ENCODE peak calls at places on chromosomes 4 and X, in eight cellular contexts. One of them, this sample, is unnamed.
A peak's percentile ranks its signal among the peaks of the same experiment; 100 is the strongest.

GRCh38 chr4:36053931-36054330 is 190.4 kb downstream of the ARAP2 start:
- DNase-seq in adrenal gland: no peak
- DNase-seq in tibial nerve: no peak
- DNase-seq in fibroblast of lung: peak; percentile 95
- DNase-seq in psoas muscle: no peak
- DNase-seq in PC-9: no peak
- DNase-seq in HFF-Myc: no peak
- DNase-seq in neural crest cell: no peak
- DNase-seq in this sample: no peak

GRCh38 chrX:112083624-112084326 is 1.2 kb upstream of the TRPC5 start:
- DNase-seq in adrenal gland: no peak
- DNase-seq in tibial nerve: no peak
- DNase-seq in fibroblast of lung: no peak
- DNase-seq in psoas muscle: no peak
- DNase-seq in PC-9: no peak
- DNase-seq in HFF-Myc: no peak
- DNase-seq in neural crest cell: no peak
- DNase-seq in this sample: no peak

GRCh38 chr4:86556791-86557415 is 37.2 kb upstream of the PTPN13 start:
- DNase-seq in adrenal gland: no peak
- DNase-seq in tibial nerve: no peak
- DNase-seq in fibroblast of lung: peak; percentile 36
- DNase-seq in psoas muscle: no peak
- DNase-seq in PC-9: no peak
- DNase-seq in HFF-Myc: no peak
- DNase-seq in neural crest cell: no peak
- DNase-seq in this sample: no peak

GRCh38 chrX:119226431-119226830 is 9.7 kb upstream of the PGRMC1 start:
- DNase-seq in adrenal gland: no peak
- DNase-seq in tibial nerve: no peak
- DNase-seq in fibroblast of lung: no peak
- DNase-seq in psoas muscle: no peak
- DNase-seq in PC-9: no peak
- DNase-seq in HFF-Myc: no peak
- DNase-seq in neural crest cell: no peak
- DNase-seq in this sample: no peak

GRCh38 chr4:106985830-106986229 is 50.3 kb downstream of the DKK2 start:
- DNase-seq in adrenal gland: no peak
- DNase-seq in tibial nerve: no peak
- DNase-seq in fibroblast of lung: peak; percentile 6
- DNase-seq in psoas muscle: no peak
- DNase-seq in PC-9: no peak
- DNase-seq in HFF-Myc: no peak
- DNase-seq in neural crest cell: no peak
- DNase-seq in this sample: no peak

GRCh38 chrX:112851806-112852205 is 11.2 kb upstream of the AMOT start:
- DNase-seq in adrenal gland: no peak
- DNase-seq in tibial nerve: peak; percentile 8
- DNase-seq in fibroblast of lung: peak; percentile 70
- DNase-seq in psoas muscle: no peak
- DNase-seq in PC-9: peak; percentile 45
- DNase-seq in HFF-Myc: no peak
- DNase-seq in neural crest cell: no peak
- DNase-seq in this sample: peak; percentile 48

GRCh38 chr4:76087007-76087769 is 12.7 kb downstream of the ART3 start:
- DNase-seq in adrenal gland: peak; percentile 77
- DNase-seq in tibial nerve: peak; percentile 39
- DNase-seq in fibroblast of lung: peak; percentile 52
- DNase-seq in psoas muscle: peak; percentile 58
- DNase-seq in PC-9: peak; percentile 35
- DNase-seq in HFF-Myc: peak; percentile 42
- DNase-seq in neural crest cell: peak; percentile 56
- DNase-seq in this sample: peak; percentile 66

GRCh38 chrX:8879750-8880149 is 78.6 kb upstream of the FAM9A start:
- DNase-seq in adrenal gland: peak; percentile 24
- DNase-seq in tibial nerve: peak; percentile 4
- DNase-seq in fibroblast of lung: no peak
- DNase-seq in psoas muscle: no peak
- DNase-seq in PC-9: peak; percentile 24
- DNase-seq in HFF-Myc: no peak
- DNase-seq in neural crest cell: peak; percentile 5
- DNase-seq in this sample: peak; percentile 14

GRCh38 chrX:144896323-144896722 is 351.0 kb upstream of the SPANXN1 start:
- DNase-seq in adrenal gland: no peak
- DNase-seq in tibial nerve: no peak
- DNase-seq in fibroblast of lung: no peak
- DNase-seq in psoas muscle: no peak
- DNase-seq in PC-9: no peak
- DNase-seq in HFF-Myc: no peak
- DNase-seq in neural crest cell: no peak
- DNase-seq in this sample: no peak

GRCh38 chr4:17787315-17787714 is 5.9 kb upstream of the FAM184B start:
- DNase-seq in adrenal gland: no peak
- DNase-seq in tibial nerve: no peak
- DNase-seq in fibroblast of lung: peak; percentile 67
- DNase-seq in psoas muscle: no peak
- DNase-seq in PC-9: no peak
- DNase-seq in HFF-Myc: no peak
- DNase-seq in neural crest cell: no peak
- DNase-seq in this sample: no peak

GRCh38 chr4:150570862-150571261 is 11.1 kb upstream of the MAB21L2 start:
- DNase-seq in adrenal gland: no peak
- DNase-seq in tibial nerve: no peak
- DNase-seq in fibroblast of lung: no peak
- DNase-seq in psoas muscle: no peak
- DNase-seq in PC-9: no peak
- DNase-seq in HFF-Myc: no peak
- DNase-seq in neural crest cell: no peak
- DNase-seq in this sample: no peak

GRCh38 chr4:84324850-84325249 is 174.2 kb downstream of the NKX6-1 start:
- DNase-seq in adrenal gland: no peak
- DNase-seq in tibial nerve: no peak
- DNase-seq in fibroblast of lung: peak; percentile 65
- DNase-seq in psoas muscle: no peak
- DNase-seq in PC-9: no peak
- DNase-seq in HFF-Myc: no peak
- DNase-seq in neural crest cell: peak; percentile 5
- DNase-seq in this sample: no peak

GRCh38 chr4:146329042-146329716 is 114.8 kb downstream of the REELD1 start:
- DNase-seq in adrenal gland: no peak
- DNase-seq in tibial nerve: no peak
- DNase-seq in fibroblast of lung: peak; percentile 90
- DNase-seq in psoas muscle: no peak
- DNase-seq in PC-9: no peak
- DNase-seq in HFF-Myc: no peak
- DNase-seq in neural crest cell: no peak
- DNase-seq in this sample: no peak

GRCh38 chr4:30789219-30789671 is 69.1 kb downstream of the PCDH7 start:
- DNase-seq in adrenal gland: no peak
- DNase-seq in tibial nerve: no peak
- DNase-seq in fibroblast of lung: no peak
- DNase-seq in psoas muscle: no peak
- DNase-seq in PC-9: peak; percentile 15
- DNase-seq in HFF-Myc: no peak
- DNase-seq in neural crest cell: no peak
- DNase-seq in this sample: no peak

GRCh38 chr4:70515342-70516245 is 2.8 kb upstream of the AMTN start:
- DNase-seq in adrenal gland: no peak
- DNase-seq in tibial nerve: no peak
- DNase-seq in fibroblast of lung: peak; percentile 61
- DNase-seq in psoas muscle: no peak
- DNase-seq in PC-9: no peak
- DNase-seq in HFF-Myc: no peak
- DNase-seq in neural crest cell: no peak
- DNase-seq in this sample: no peak

GRCh38 chr4:19832388-19832787 is 419.3 kb upstream of the SLIT2 start:
- DNase-seq in adrenal gland: no peak
- DNase-seq in tibial nerve: no peak
- DNase-seq in fibroblast of lung: peak; percentile 47
- DNase-seq in psoas muscle: no peak
- DNase-seq in PC-9: no peak
- DNase-seq in HFF-Myc: no peak
- DNase-seq in neural crest cell: no peak
- DNase-seq in this sample: no peak

GRCh38 chr4:139876328-139876941 is 210.8 kb downstream of the MGST2 start:
- DNase-seq in adrenal gland: no peak
- DNase-seq in tibial nerve: no peak
- DNase-seq in fibroblast of lung: no peak
- DNase-seq in psoas muscle: no peak
- DNase-seq in PC-9: no peak
- DNase-seq in HFF-Myc: no peak
- DNase-seq in neural crest cell: no peak
- DNase-seq in this sample: no peak

GRCh38 chrX:136405126-136405525 is 82.6 kb upstream of the BRS3 start:
- DNase-seq in adrenal gland: no peak
- DNase-seq in tibial nerve: no peak
- DNase-seq in fibroblast of lung: no peak
- DNase-seq in psoas muscle: no peak
- DNase-seq in PC-9: no peak
- DNase-seq in HFF-Myc: no peak
- DNase-seq in neural crest cell: no peak
- DNase-seq in this sample: no peak

GRCh38 chr4:102759835-102760644 is 728 bp downstream of the MANBA start:
- DNase-seq in adrenal gland: no peak
- DNase-seq in tibial nerve: peak; percentile 41
- DNase-seq in fibroblast of lung: peak; percentile 59
- DNase-seq in psoas muscle: no peak
- DNase-seq in PC-9: peak; percentile 1
- DNase-seq in HFF-Myc: no peak
- DNase-seq in neural crest cell: no peak
- DNase-seq in this sample: peak; percentile 14

GRCh38 chrX:115058276-115058675 is 40.9 kb upstream of the IL13RA2 start:
- DNase-seq in adrenal gland: no peak
- DNase-seq in tibial nerve: no peak
- DNase-seq in fibroblast of lung: peak; percentile 88
- DNase-seq in psoas muscle: no peak
- DNase-seq in PC-9: no peak
- DNase-seq in HFF-Myc: peak; percentile 77
- DNase-seq in neural crest cell: no peak
- DNase-seq in this sample: no peak

GRCh38 chr4:92099851-92100250 is 203.9 kb upstream of the GRID2 start:
- DNase-seq in adrenal gland: no peak
- DNase-seq in tibial nerve: no peak
- DNase-seq in fibroblast of lung: no peak
- DNase-seq in psoas muscle: no peak
- DNase-seq in PC-9: no peak
- DNase-seq in HFF-Myc: no peak
- DNase-seq in neural crest cell: no peak
- DNase-seq in this sample: no peak

GRCh38 chr4:15702941-15703403 is at the start of gene BST1:
- DNase-seq in adrenal gland: peak; percentile 57
- DNase-seq in tibial nerve: peak; percentile 60
- DNase-seq in fibroblast of lung: peak; percentile 70
- DNase-seq in psoas muscle: peak; percentile 77
- DNase-seq in PC-9: no peak
- DNase-seq in HFF-Myc: no peak
- DNase-seq in neural crest cell: no peak
- DNase-seq in this sample: peak; percentile 53

GRCh38 chr4:110170861-110171260 is 27.6 kb downstream of the ELOVL6 start:
- DNase-seq in adrenal gland: no peak
- DNase-seq in tibial nerve: no peak
- DNase-seq in fibroblast of lung: no peak
- DNase-seq in psoas muscle: no peak
- DNase-seq in PC-9: no peak
- DNase-seq in HFF-Myc: no peak
- DNase-seq in neural crest cell: no peak
- DNase-seq in this sample: no peak

GRCh38 chrX:71671043-71671829 is 3.9 kb downstream of the LOC101059915 start:
- DNase-seq in adrenal gland: no peak
- DNase-seq in tibial nerve: no peak
- DNase-seq in fibroblast of lung: no peak
- DNase-seq in psoas muscle: no peak
- DNase-seq in PC-9: no peak
- DNase-seq in HFF-Myc: no peak
- DNase-seq in neural crest cell: no peak
- DNase-seq in this sample: no peak

GRCh38 chr4:48379587-48380140 is 38.3 kb downstream of the SLAIN2 start:
- DNase-seq in adrenal gland: no peak
- DNase-seq in tibial nerve: no peak
- DNase-seq in fibroblast of lung: no peak
- DNase-seq in psoas muscle: no peak
- DNase-seq in PC-9: no peak
- DNase-seq in HFF-Myc: no peak
- DNase-seq in neural crest cell: no peak
- DNase-seq in this sample: no peak

GRCh38 chrX:255923-256331 is 25.3 kb upstream of the PLCXD1 start:
- DNase-seq in adrenal gland: no peak
- DNase-seq in tibial nerve: no peak
- DNase-seq in fibroblast of lung: no peak
- DNase-seq in psoas muscle: peak; percentile 36
- DNase-seq in PC-9: no peak
- DNase-seq in HFF-Myc: no peak
- DNase-seq in neural crest cell: no peak
- DNase-seq in this sample: no peak
- TF ChIP-seq CTCF in adrenal gland: no peak
- TF ChIP-seq CTCF in tibial nerve: no peak
- TF ChIP-seq CTCF in fibroblast of lung: no peak
- TF ChIP-seq CTCF in psoas muscle: no peak
- TF ChIP-seq CTCF in PC-9: no peak
- TF ChIP-seq CTCF in HFF-Myc: no peak
- TF ChIP-seq CTCF in neural crest cell: no peak
- TF ChIP-seq CTCF in this sample: no peak

GRCh38 chr4:78217557-78217956 is 160.4 kb downstream of the FRAS1 start:
- DNase-seq in adrenal gland: no peak
- DNase-seq in tibial nerve: no peak
- DNase-seq in fibroblast of lung: no peak
- DNase-seq in psoas muscle: no peak
- DNase-seq in PC-9: no peak
- DNase-seq in HFF-Myc: no peak
- DNase-seq in neural crest cell: no peak
- DNase-seq in this sample: no peak
- TF ChIP-seq CTCF in adrenal gland: no peak
- TF ChIP-seq CTCF in tibial nerve: no peak
- TF ChIP-seq CTCF in fibroblast of lung: no peak
- TF ChIP-seq CTCF in psoas muscle: no peak
- TF ChIP-seq CTCF in PC-9: no peak
- TF ChIP-seq CTCF in HFF-Myc: no peak
- TF ChIP-seq CTCF in neural crest cell: no peak
- TF ChIP-seq CTCF in this sample: no peak

DNA sequence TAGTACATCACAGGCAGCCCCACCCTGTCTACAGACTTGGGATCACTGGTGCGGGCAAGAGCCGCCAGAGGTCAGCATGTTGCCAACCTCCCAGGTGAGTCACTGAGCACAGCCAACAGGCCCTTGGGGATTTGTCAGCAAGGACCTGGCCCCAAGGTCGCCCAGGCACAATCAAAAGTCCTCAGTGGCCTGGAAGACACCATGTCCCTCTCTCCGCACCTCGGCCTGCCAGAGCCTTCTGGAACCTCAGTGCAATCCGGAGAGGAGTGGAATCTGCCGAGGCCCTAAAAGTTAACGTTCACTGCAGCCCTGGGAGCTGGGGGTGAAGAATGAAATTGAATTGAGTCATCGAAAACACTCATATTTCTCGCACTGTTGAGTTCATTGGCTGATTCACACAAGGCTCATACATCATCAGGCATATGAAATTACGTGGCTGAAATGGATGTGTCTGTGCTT is 74.3 kb downstream of the WFS1 start:
- DNase-seq in adrenal gland: peak; percentile 53
- DNase-seq in tibial nerve: no peak
- DNase-seq in fibroblast of lung: peak; percentile 82
- DNase-seq in psoas muscle: no peak
- DNase-seq in PC-9: peak; percentile 74
- DNase-seq in HFF-Myc: no peak
- DNase-seq in neural crest cell: no peak
- DNase-seq in this sample: no peak
- TF ChIP-seq CTCF in adrenal gland: peak; percentile 10
- TF ChIP-seq CTCF in tibial nerve: no peak
- TF ChIP-seq CTCF in fibroblast of lung: no peak
- TF ChIP-seq CTCF in psoas muscle: no peak
- TF ChIP-seq CTCF in PC-9: no peak
- TF ChIP-seq CTCF in HFF-Myc: no peak
- TF ChIP-seq CTCF in neural crest cell: no peak
- TF ChIP-seq CTCF in this sample: no peak

GRCh38 chrX:21479695-21480280 is 105.6 kb downstream of the CNKSR2 start:
- DNase-seq in adrenal gland: no peak
- DNase-seq in tibial nerve: peak; percentile 6
- DNase-seq in fibroblast of lung: peak; percentile 49
- DNase-seq in psoas muscle: no peak
- DNase-seq in PC-9: peak; percentile 2
- DNase-seq in HFF-Myc: peak; percentile 19
- DNase-seq in neural crest cell: no peak
- DNase-seq in this sample: no peak
- TF ChIP-seq CTCF in adrenal gland: peak; percentile 53
- TF ChIP-seq CTCF in tibial nerve: peak; percentile 52
- TF ChIP-seq CTCF in fibroblast of lung: peak; percentile 66
- TF ChIP-seq CTCF in psoas muscle: peak; percentile 55
- TF ChIP-seq CTCF in PC-9: peak; percentile 63
- TF ChIP-seq CTCF in HFF-Myc: peak; percentile 47
- TF ChIP-seq CTCF in neural crest cell: peak; percentile 81
- TF ChIP-seq CTCF in this sample: peak; percentile 18